ENCODE peak calls at places on chromosomes 1 and 21, in six cellular contexts. M, R, N, Z, K and E are unnamed samples.

GRCh38 chr1:247747616-247748015 is 325 bp downstream of the OR14A2 start:
- DNase-seq in M (no peak), R (no peak), N (no peak), Z (no peak), K (no peak), E (no peak)

GRCh38 chr1:213166868-213167267 is 115.8 kb downstream of the RPS6KC1 start:
- DNase-seq in M (no peak), R (no peak), N (no peak), Z (no peak), K (no peak), E (no peak)

GRCh38 chr1:66532798-66533783 is 862 bp upstream of the SGIP1 start:
- DNase-seq in M (peak), R (no peak), N (peak), Z (no peak), K (peak), E (no peak)

GRCh38 chr1:20685099-20685662 is 24.0 kb upstream of the DDOST start:
- DNase-seq in M (no peak), R (no peak), N (no peak), Z (no peak), K (no peak), E (no peak)

GRCh38 chr1:194052514-194053333 is 866.3 kb upstream of the B3GALT2 start:
- DNase-seq in M (no peak), R (no peak), N (no peak), Z (peak), K (no peak), E (no peak)

GRCh38 chr1:61951731-61952585 is 209.7 kb downstream of the PATJ start:
- DNase-seq in M (no peak), R (no peak), N (no peak), Z (no peak), K (peak), E (no peak)

GRCh38 chr1:172005856-172006255 is 164.6 kb downstream of the DNM3 start:
- DNase-seq in M (no peak), R (no peak), N (peak), Z (peak), K (no peak), E (peak)

GRCh38 chr21:41559658-41560599 is 52.0 kb upstream of the TMPRSS2 start:
- DNase-seq in M (no peak), R (no peak), N (no peak), Z (peak), K (peak), E (no peak)

GRCh38 chr1:33350611-33351280 is 29.8 kb upstream of the A3GALT2 start:
- DNase-seq in M (no peak), R (no peak), N (no peak), Z (no peak), K (no peak), E (no peak)

GRCh38 chr1:12472798-12473551 is 145.0 kb downstream of the DHRS3 start:
- DNase-seq in M (no peak), R (no peak), N (peak), Z (peak), K (peak), E (no peak)

GRCh38 chr1:234402939-234403338 is 29.7 kb downstream of the COA6 start:
- DNase-seq in M (no peak), R (no peak), N (no peak), Z (no peak), K (no peak), E (no peak)

GRCh38 chr1:28577052-28577678 is 14.9 kb upstream of the RAB42 start:
- DNase-seq in M (no peak), R (no peak), N (no peak), Z (peak), K (no peak), E (no peak)

GRCh38 chr1:28456078-28456477 is 49.8 kb upstream of the RCC1 start:
- DNase-seq in M (no peak), R (no peak), N (peak), Z (peak), K (peak), E (no peak)

GRCh38 chr1:31376374-31377134 is 3.7 kb upstream of the FABP3 start:
- DNase-seq in M (no peak), R (no peak), N (peak), Z (no peak), K (peak), E (no peak)

GRCh38 chr1:245895455-245895959 is 611.6 kb downstream of the SMYD3 start:
- DNase-seq in M (no peak), R (no peak), N (no peak), Z (no peak), K (no peak), E (no peak)

DNA sequence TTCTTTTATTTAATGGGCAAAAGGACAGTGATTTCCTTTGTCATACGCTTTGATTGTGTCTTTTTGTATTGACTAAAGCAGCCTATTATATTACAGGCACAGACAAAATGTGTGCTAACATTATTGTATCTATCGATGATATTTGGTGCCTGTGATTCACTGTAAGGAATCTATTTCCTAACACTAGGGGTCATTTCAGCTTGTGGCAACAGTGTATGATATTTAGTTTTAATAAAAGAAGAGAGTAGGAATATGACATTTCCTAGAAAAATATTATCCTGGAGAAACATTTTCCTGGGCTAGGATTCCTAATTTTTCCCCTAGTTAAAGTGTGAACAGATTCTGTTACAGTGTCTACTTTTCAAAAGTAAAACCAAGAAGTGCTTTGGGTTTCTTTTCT is 42.8 kb downstream of the TYW3 start:
- DNase-seq in M (no peak), R (no peak), N (no peak), Z (no peak), K (no peak), E (no peak)
- TF ChIP-seq CTCF in M (no peak), R (no peak), N (peak), Z (no peak), K (no peak), E (no peak)

DNA sequence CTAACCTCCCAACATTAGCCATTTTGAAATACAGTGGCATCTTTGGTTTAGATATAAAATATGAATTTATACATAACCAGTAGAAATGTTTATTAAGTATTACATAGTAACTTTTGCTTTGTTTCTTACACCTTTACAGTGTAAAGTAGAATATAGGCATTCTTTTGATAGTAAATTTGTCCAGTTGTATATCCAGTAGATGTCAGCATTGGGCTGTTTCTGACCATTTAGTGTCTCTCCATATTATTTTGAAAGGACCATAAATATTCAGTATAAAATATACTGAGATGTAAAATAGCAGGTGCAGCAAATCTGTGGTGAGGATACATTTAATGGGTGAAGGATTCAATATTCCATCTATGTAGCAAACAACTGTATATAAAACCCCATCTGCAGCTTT is 115.8 kb upstream of the ZRANB2 start:
- DNase-seq in M (no peak), R (no peak), N (peak), Z (no peak), K (peak), E (no peak)
- TF ChIP-seq CTCF in M (peak), R (no peak), N (peak), Z (no peak), K (no peak), E (no peak)

GRCh38 chr1:9869831-9870251 is 40.2 kb downstream of the CTNNBIP1 start:
- DNase-seq in M (no peak), R (no peak), N (no peak), Z (no peak), K (no peak), E (no peak)
- TF ChIP-seq CTCF in M (no peak), R (no peak), N (no peak), Z (no peak), K (no peak), E (no peak)

GRCh38 chr1:110768595-110768994 is 93.9 kb upstream of the KCNA3 start:
- DNase-seq in M (no peak), R (no peak), N (no peak), Z (no peak), K (no peak), E (no peak)

GRCh38 chr1:110770832-110771231 is 96.1 kb upstream of the KCNA3 start:
- DNase-seq in M (no peak), R (no peak), N (no peak), Z (peak), K (no peak), E (no peak)

GRCh38 chr1:110765640-110766335 is 91.0 kb upstream of the KCNA3 start:
- DNase-seq in M (no peak), R (no peak), N (peak), Z (peak), K (peak), E (peak)

GRCh38 chr1:110763149-110763548 is 88.4 kb upstream of the KCNA3 start:
- DNase-seq in M (no peak), R (no peak), N (no peak), Z (no peak), K (no peak), E (no peak)

GRCh38 chr1:110766336-110766647 is 91.6 kb upstream of the KCNA3 start:
- DNase-seq in M (no peak), R (no peak), N (no peak), Z (no peak), K (no peak), E (no peak)
- TF ChIP-seq CTCF in M (peak), R (no peak), N (no peak), Z (no peak), K (no peak), E (no peak)

DNA sequence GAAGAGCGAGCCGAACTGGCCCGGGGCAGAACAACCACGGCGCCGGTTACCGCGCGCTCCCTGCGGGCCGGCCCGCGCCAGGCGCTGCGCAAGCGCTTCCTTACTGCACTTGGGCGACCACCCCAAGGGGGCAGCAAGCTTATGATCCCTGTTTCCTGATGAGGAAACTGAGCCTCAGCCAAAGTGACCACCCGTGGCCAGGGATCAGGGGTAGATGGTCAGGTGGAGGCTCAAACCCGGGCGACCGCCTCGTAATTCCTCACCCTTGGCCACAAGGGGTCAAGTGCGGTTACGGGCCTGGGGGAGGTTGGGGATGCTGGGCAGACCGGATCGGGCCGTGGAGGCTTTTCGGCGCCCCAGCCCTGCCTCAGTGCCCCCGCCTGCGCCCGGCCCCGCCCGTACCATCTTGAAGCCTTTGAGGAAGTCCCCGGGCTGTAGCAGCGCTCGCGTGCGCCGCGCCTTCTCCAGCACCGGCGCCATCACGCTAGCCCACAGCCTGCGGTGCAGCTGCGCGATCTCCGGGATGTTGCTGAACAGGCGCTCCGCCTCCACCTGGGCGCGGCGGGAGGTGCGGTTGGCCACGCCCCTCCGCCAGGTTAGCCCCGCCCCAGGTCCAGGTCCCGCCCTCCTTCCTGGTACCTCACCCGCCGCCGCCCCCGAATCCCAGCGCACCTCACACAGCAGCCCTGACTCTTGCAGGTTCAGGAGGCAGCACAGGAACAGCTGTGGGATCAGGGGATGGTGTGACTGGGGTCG is 5.3 kb upstream of the TNFRSF25 start:
- DNase-seq in M (peak), R (no peak), N (no peak), Z (no peak), K (no peak), E (peak)
- TF ChIP-seq CTCF in M (no peak), R (no peak), N (no peak), Z (no peak), K (no peak), E (no peak)